ENCODE peak calls at places on chromosomes 5 and 9, in nine cellular contexts. S, O, J, I, X, D, V, P and T are unnamed samples.
A peak's percentile ranks its signal among the peaks of the same experiment; 100 is the strongest.

GRCh38 chr5:177496111-177497010 is 1.0 kb downstream of the PDLIM7 start:
- DNase-seq in J (peak; percentile 50), V (peak; percentile 91), O (peak; percentile 90), P (no peak), X (no peak), I (peak; percentile 92), S (peak; percentile 85), D (peak; percentile 93), T (peak; percentile 97)

GRCh38 chr9:129745186-129745585 is 7.7 kb downstream of the PTGES start:
- DNase-seq in P (no peak), I (no peak), V (no peak), D (no peak), S (no peak), O (no peak), J (no peak), X (no peak), T (no peak)

GRCh38 chr9:89254058-89254772 is 56.8 kb upstream of the CKS2 start:
- DNase-seq in P (no peak), O (no peak), I (no peak), V (no peak), D (no peak), S (no peak), J (no peak), X (no peak), T (no peak)

GRCh38 chr5:114857951-114858401 is 311.7 kb downstream of the TRIM36 start:
- DNase-seq in V (peak; percentile 49), O (peak; percentile 0), I (no peak), P (no peak), X (no peak), D (no peak), S (peak; percentile 18), J (no peak), T (peak; percentile 19)

GRCh38 chr5:56343988-56344387 is 110.9 kb upstream of the ANKRD55 start:
- DNase-seq in X (no peak), V (no peak), D (no peak), I (no peak), P (no peak), O (no peak), S (no peak), J (no peak), T (no peak)

GRCh38 chr9:134434896-134435506 is 108.7 kb downstream of the RXRA start:
- DNase-seq in P (peak; percentile 99), O (peak; percentile 73), S (peak; percentile 99), V (no peak), D (peak; percentile 98), X (no peak), J (no peak), I (peak; percentile 92), T (peak; percentile 98)

GRCh38 chr5:16957305-16958165 is 21.4 kb upstream of the MYO10 start:
- DNase-seq in P (no peak), X (no peak), O (no peak), S (peak; percentile 79), J (no peak), V (no peak), I (peak; percentile 88), D (no peak), T (peak; percentile 96)

GRCh38 chr5:174528821-174529544 is 195.4 kb upstream of the MSX2 start:
- DNase-seq in J (no peak), O (no peak), I (no peak), D (no peak), V (no peak), X (no peak), P (no peak), S (no peak), T (no peak)

GRCh38 chr9:96186601-96187011 is 115.4 kb downstream of the HSD17B3 start:
- DNase-seq in I (no peak), J (no peak), S (no peak), V (peak; percentile 84), X (no peak), D (no peak), O (no peak), P (no peak), T (peak; percentile 3)

GRCh38 chr9:129630967-129631672 is 5.2 kb downstream of the NTMT1 start:
- DNase-seq in P (no peak), J (no peak), V (no peak), S (no peak), D (no peak), O (no peak), I (no peak), X (no peak), T (peak; percentile 59)

GRCh38 chr9:88690628-88691027 is 155.7 kb downstream of the NXNL2 start:
- DNase-seq in O (no peak), V (no peak), S (no peak), J (no peak), P (no peak), X (no peak), I (no peak), D (no peak), T (no peak)

GRCh38 chr5:108749130-108749861 is 1.6 kb downstream of the FER start:
- DNase-seq in J (peak; percentile 5), I (peak; percentile 42), P (no peak), O (peak; percentile 65), S (no peak), X (no peak), D (peak; percentile 80), V (no peak), T (peak; percentile 13)

GRCh38 chr5:146623009-146623408 is 107.0 kb upstream of the GPR151 start:
- DNase-seq in P (no peak), S (no peak), V (no peak), D (no peak), O (no peak), I (no peak), J (no peak), X (no peak), T (no peak)

GRCh38 chr5:39459091-39459490 is 34.3 kb upstream of the DAB2 start:
- DNase-seq in S (no peak), P (no peak), D (no peak), J (no peak), X (no peak), I (peak; percentile 54), O (no peak), V (no peak), T (no peak)

GRCh38 chr5:92687793-92688467 is 893.1 kb downstream of the NR2F1-AS1 start:
- DNase-seq in D (no peak), I (peak; percentile 38), X (no peak), J (no peak), V (peak; percentile 49), S (peak; percentile 49), O (peak; percentile 76), P (no peak), T (peak; percentile 83)

GRCh38 chr9:132415181-132415580 is 5.2 kb downstream of the CFAP77 start:
- DNase-seq in S (no peak), D (no peak), I (no peak), J (no peak), X (no peak), V (no peak), P (no peak), O (no peak), T (no peak)

GRCh38 chr9:111008148-111009075 is 29.9 kb downstream of the LPAR1 start:
- DNase-seq in V (no peak), I (no peak), O (no peak), J (no peak), X (no peak), P (no peak), S (no peak), D (no peak), T (peak; percentile 30)

GRCh38 chr9:119611564-119611963 is 242.3 kb upstream of the BRINP1 start:
- DNase-seq in S (no peak), I (no peak), V (no peak), J (no peak), O (no peak), X (no peak), D (no peak), P (peak; percentile 19), T (no peak)

GRCh38 chr5:54484219-54484894 is 28.9 kb downstream of the HSPB3 start:
- DNase-seq in I (no peak), D (no peak), S (no peak), O (no peak), P (no peak), X (no peak), J (no peak), V (no peak), T (no peak)

GRCh38 chr5:181204561-181205401 is at the start of gene TRIM7:
- DNase-seq in O (no peak), I (no peak), S (no peak), V (no peak), J (no peak), P (peak; percentile 56), D (no peak), X (no peak), T (peak; percentile 25)

GRCh38 chr9:19231126-19232035 is 888 bp downstream of the DENND4C start:
- DNase-seq in J (peak; percentile 27), S (no peak), P (no peak), O (peak; percentile 50), I (no peak), V (no peak), X (peak; percentile 2), D (peak; percentile 42), T (peak; percentile 15)

GRCh38 chr9:36470891-36471290 is 70.8 kb upstream of the RNF38 start:
- DNase-seq in S (no peak), P (peak; percentile 18), V (no peak), J (peak; percentile 84), I (peak; percentile 33), O (peak; percentile 90), D (peak; percentile 40), X (no peak), T (peak; percentile 64)

GRCh38 chr9:20664501-20664900 is 19.6 kb upstream of the FOCAD start:
- DNase-seq in O (no peak), P (no peak), S (no peak), V (no peak), X (no peak), J (no peak), I (no peak), D (no peak), T (no peak)

GRCh38 chr5:93596676-93597441 is 13.8 kb downstream of the NR2F1 start:
- DNase-seq in S (no peak), X (no peak), D (no peak), P (no peak), V (peak; percentile 79), I (no peak), O (no peak), J (no peak), T (peak; percentile 32)

GRCh38 chr5:73684691-73685090 is 58.7 kb downstream of the ARHGEF28 start:
- DNase-seq in J (no peak), D (no peak), O (no peak), S (no peak), P (no peak), V (no peak), X (no peak), I (no peak), T (no peak)

GRCh38 chr5:112329429-112330090 is 89.5 kb downstream of the EPB41L4A start:
- DNase-seq in P (no peak), S (no peak), J (peak; percentile 42), D (no peak), X (no peak), V (no peak), I (no peak), O (no peak), T (no peak)

GRCh38 chr5:160133071-160133917 is 14.0 kb upstream of the PWWP2A start:
- DNase-seq in D (peak; percentile 16), O (no peak), I (no peak), S (peak; percentile 44), J (no peak), X (no peak), V (peak; percentile 70), P (no peak), T (peak; percentile 77)

GRCh38 chr9:134984372-134985240 is 66.9 kb upstream of the FCN1 start:
- DNase-seq in J (no peak), X (no peak), D (no peak), P (no peak), S (no peak), O (no peak), I (no peak), V (no peak), T (no peak)

GRCh38 chr5:68683632-68684035 is 410.2 kb upstream of the SLC30A5 start:
- DNase-seq in D (peak; percentile 58), I (peak; percentile 86), P (no peak), X (no peak), V (no peak), J (no peak), O (no peak), S (peak; percentile 89), T (peak; percentile 95)

GRCh38 chr5:142727736-142728047 is 41.8 kb upstream of the FGF1 start:
- DNase-seq in I (no peak), D (no peak), O (peak; percentile 86), V (no peak), J (no peak), X (no peak), S (no peak), P (no peak), T (no peak)